ENCODE peak calls at places on chromosomes 13 and 19, in four cellular contexts. X, H, F and W are unnamed samples.

GRCh38 chr13:113647351-113648217 is 10.4 kb downstream of the ATP4B start:
- DNase-seq in X (no peak), F (no peak), H (no peak), W (no peak)

GRCh38 chr13:33472446-33472845 is 186.9 kb upstream of the STARD13 start:
- DNase-seq in H (no peak), X (no peak), F (no peak), W (no peak)

GRCh38 chr13:99207511-99207910 is 6.9 kb downstream of the UBAC2 start:
- DNase-seq in H (no peak), F (no peak), X (no peak), W (no peak)

GRCh38 chr13:44303681-44304432 is 69.8 kb upstream of the SERP2 start:
- DNase-seq in H (no peak), X (no peak), F (no peak), W (no peak)

GRCh38 chr19:4233282-4233853 is 4.0 kb downstream of the EBI3 start:
- DNase-seq in F (peak), X (peak), H (peak), W (peak)

GRCh38 chr13:66927562-66927961 is 302.6 kb downstream of the PCDH9 start:
- DNase-seq in X (no peak), F (no peak), H (no peak), W (no peak)

GRCh38 chr19:35696835-35697234 is 7.5 kb upstream of the ZBTB32 start:
- DNase-seq in F (no peak), X (no peak), H (no peak), W (no peak)

GRCh38 chr13:79810671-79811070 is 329.7 kb downstream of the NDFIP2 start:
- DNase-seq in X (peak), H (no peak), F (peak), W (no peak)

GRCh38 chr13:109371066-109371465 is 415.3 kb downstream of the IRS2 start:
- DNase-seq in F (no peak), X (no peak), H (no peak), W (no peak)

GRCh38 chr13:35818577-35819165 is 312.5 kb downstream of the DCLK1 start:
- DNase-seq in X (peak), F (no peak), H (no peak), W (no peak)

GRCh38 chr19:31140717-31141116 is 208.5 kb downstream of the TSHZ3 start:
- DNase-seq in H (no peak), X (no peak), F (peak), W (no peak)

GRCh38 chr19:35346193-35347052 is 1.3 kb upstream of the FFAR1 start:
- DNase-seq in X (no peak), F (no peak), H (peak), W (peak)

GRCh38 chr13:95191821-95192220 is 109.4 kb downstream of the ABCC4 start:
- DNase-seq in F (peak), X (peak), H (peak), W (no peak)

GRCh38 chr19:17871878-17872250 is at the start of gene SLC5A5:
- DNase-seq in X (no peak), F (no peak), H (no peak), W (no peak)

GRCh38 chr19:37654833-37655688 is at the start of gene ZFP30:
- DNase-seq in X (peak), H (peak), F (peak), W (peak)

GRCh38 chr19:3509566-3509989 is 3.5 kb downstream of the FZR1 start:
- DNase-seq in H (no peak), X (no peak), F (peak), W (no peak)

GRCh38 chr19:44712864-44713515 is 14.0 kb downstream of the CEACAM16 start:
- DNase-seq in F (no peak), H (no peak), X (no peak), W (no peak)

GRCh38 chr19:22144394-22144793 is 52.4 kb downstream of the ZNF676 start:
- DNase-seq in H (no peak), X (peak), F (no peak), W (no peak)

GRCh38 chr19:36819130-36819630 is 19.0 kb downstream of the ZNF790 start:
- DNase-seq in X (no peak), H (no peak), F (no peak), W (no peak)

GRCh38 chr19:46772170-46773017 is 16.0 kb downstream of the SLC1A5 start:
- DNase-seq in F (no peak), H (no peak), X (no peak), W (no peak)

GRCh38 chr19:43625918-43626579 is 6.6 kb upstream of the ZNF428 start:
- DNase-seq in H (no peak), F (no peak), X (peak), W (no peak)

GRCh38 chr13:20969182-20969581 is 66.6 kb upstream of the XPO4 start:
- DNase-seq in F (peak), H (no peak), X (no peak), W (no peak)

GRCh38 chr13:32453981-32454380 is 26.1 kb upstream of the N4BP2L1 start:
- DNase-seq in H (no peak), F (no peak), X (no peak), W (no peak)

GRCh38 chr13:105037064-105037463 is 1498.4 kb downstream of the EFNB2 start:
- DNase-seq in H (no peak), X (no peak), F (peak), W (no peak)

GRCh38 chr19:4379383-4380253 is 20.7 kb downstream of the SH3GL1 start:
- DNase-seq in H (no peak), X (no peak), F (no peak), W (no peak)

GRCh38 chr13:110533771-110534670 is 27.5 kb downstream of the RAB20 start:
- DNase-seq in F (no peak), H (no peak), X (no peak), W (no peak)

GRCh38 chr13:70080030-70080429 is 27.6 kb upstream of the ATXN8OS start:
- DNase-seq in H (no peak), X (no peak), F (no peak), W (no peak)

GRCh38 chr19:36215276-36216171 is 618 bp downstream of the ZNF146 start:
- DNase-seq in F (peak), X (peak), H (no peak), W (no peak)

GRCh38 chr19:13882419-13882795 is 5.5 kb downstream of the NANOS3 start:
- DNase-seq in H (no peak), F (no peak), X (no peak), W (no peak)

GRCh38 chr19:14554382-14554812 is 17.5 kb downstream of the NDUFB7 start:
- DNase-seq in H (no peak), X (no peak), F (no peak), W (no peak)